ENCODE peak calls at places on chromosome 14, in six cellular contexts. One of them, this sample, is unnamed. For H3K4me1, the result is how much of the 10 kb centered on the place peaks cover.

GRCh38 chr14:105582639-105583038 is 56.3 kb downstream of the TMEM121 start:
- DNase-seq in fibroblast of lung: no peak
- DNase-seq in colonic mucosa: no peak
- DNase-seq in cardiac muscle cell: no peak
- DNase-seq in stomach: no peak
- DNase-seq in tibial artery: no peak
- DNase-seq in this sample: no peak

GRCh38 chr14:61466249-61466904 is 145.0 kb downstream of the PRKCH start:
- DNase-seq in stomach: no peak
- DNase-seq in colonic mucosa: peak
- DNase-seq in tibial artery: peak
- DNase-seq in fibroblast of lung: peak
- DNase-seq in cardiac muscle cell: peak
- DNase-seq in this sample: no peak

GRCh38 chr14:29928342-29928640 is 644 bp upstream of the PRKD1 start:
- DNase-seq in cardiac muscle cell: peak
- DNase-seq in stomach: no peak
- DNase-seq in fibroblast of lung: no peak
- DNase-seq in colonic mucosa: no peak
- DNase-seq in tibial artery: no peak
- DNase-seq in this sample: no peak

GRCh38 chr14:74601982-74602381 is 10.1 kb downstream of the LTBP2 start:
- DNase-seq in colonic mucosa: no peak
- DNase-seq in cardiac muscle cell: peak
- DNase-seq in fibroblast of lung: no peak
- DNase-seq in stomach: no peak
- DNase-seq in tibial artery: no peak
- DNase-seq in this sample: no peak

GRCh38 chr14:60090864-60091519 is 731 bp upstream of the PCNX4 start:
- DNase-seq in cardiac muscle cell: peak
- DNase-seq in stomach: peak
- DNase-seq in fibroblast of lung: peak
- DNase-seq in tibial artery: peak
- DNase-seq in colonic mucosa: peak
- DNase-seq in this sample: peak

GRCh38 chr14:93720981-93721483 is 67.3 kb downstream of the PRIMA1 start:
- DNase-seq in fibroblast of lung: no peak
- DNase-seq in cardiac muscle cell: no peak
- DNase-seq in stomach: no peak
- DNase-seq in colonic mucosa: no peak
- DNase-seq in tibial artery: peak
- DNase-seq in this sample: no peak

GRCh38 chr14:90715993-90716392 is 100.2 kb downstream of the TTC7B start:
- DNase-seq in stomach: no peak
- DNase-seq in colonic mucosa: no peak
- DNase-seq in cardiac muscle cell: no peak
- DNase-seq in fibroblast of lung: no peak
- DNase-seq in tibial artery: no peak
- DNase-seq in this sample: no peak

GRCh38 chr14:22895402-22895801 is 12.4 kb downstream of the REM2 start:
- DNase-seq in fibroblast of lung: no peak
- DNase-seq in cardiac muscle cell: no peak
- DNase-seq in stomach: no peak
- DNase-seq in colonic mucosa: no peak
- DNase-seq in tibial artery: peak
- DNase-seq in this sample: no peak

GRCh38 chr14:25111061-25111601 is 61.2 kb upstream of the STXBP6 start:
- DNase-seq in stomach: peak
- DNase-seq in colonic mucosa: no peak
- DNase-seq in tibial artery: no peak
- DNase-seq in cardiac muscle cell: no peak
- DNase-seq in fibroblast of lung: peak
- DNase-seq in this sample: no peak

GRCh38 chr14:90091393-90091792 is 29.6 kb downstream of the KCNK13 start:
- DNase-seq in stomach: no peak
- DNase-seq in tibial artery: no peak
- DNase-seq in fibroblast of lung: peak
- DNase-seq in cardiac muscle cell: no peak
- DNase-seq in colonic mucosa: no peak
- DNase-seq in this sample: no peak

GRCh38 chr14:80798878-80799277 is 142.7 kb downstream of the CEP128 start:
- DNase-seq in fibroblast of lung: no peak
- DNase-seq in tibial artery: no peak
- DNase-seq in cardiac muscle cell: no peak
- DNase-seq in stomach: no peak
- DNase-seq in colonic mucosa: no peak
- DNase-seq in this sample: no peak

GRCh38 chr14:58629273-58629672 is 8.5 kb upstream of the DACT1 start:
- DNase-seq in tibial artery: no peak
- DNase-seq in fibroblast of lung: no peak
- DNase-seq in stomach: no peak
- DNase-seq in colonic mucosa: no peak
- DNase-seq in cardiac muscle cell: no peak
- DNase-seq in this sample: no peak

GRCh38 chr14:94028450-94028826 is 2.3 kb downstream of the OTUB2 start:
- DNase-seq in cardiac muscle cell: no peak
- DNase-seq in tibial artery: no peak
- DNase-seq in stomach: no peak
- DNase-seq in colonic mucosa: no peak
- DNase-seq in fibroblast of lung: peak
- DNase-seq in this sample: no peak

GRCh38 chr14:62138593-62138992 is 376.4 kb downstream of the SNAPC1 start:
- DNase-seq in cardiac muscle cell: peak
- DNase-seq in colonic mucosa: no peak
- DNase-seq in stomach: no peak
- DNase-seq in tibial artery: no peak
- DNase-seq in fibroblast of lung: peak
- DNase-seq in this sample: no peak

GRCh38 chr14:25658988-25659387 is 609.0 kb upstream of the STXBP6 start:
- DNase-seq in cardiac muscle cell: no peak
- DNase-seq in fibroblast of lung: no peak
- DNase-seq in tibial artery: no peak
- DNase-seq in stomach: no peak
- DNase-seq in colonic mucosa: no peak
- DNase-seq in this sample: no peak

GRCh38 chr14:74698471-74698870 is 14.4 kb downstream of the AREL1 start:
- DNase-seq in fibroblast of lung: no peak
- DNase-seq in stomach: no peak
- DNase-seq in cardiac muscle cell: no peak
- DNase-seq in colonic mucosa: no peak
- DNase-seq in tibial artery: no peak
- DNase-seq in this sample: no peak

GRCh38 chr14:51298895-51299294 is 58.8 kb downstream of the TMX1 start:
- DNase-seq in cardiac muscle cell: no peak
- DNase-seq in fibroblast of lung: peak
- DNase-seq in tibial artery: no peak
- DNase-seq in stomach: no peak
- DNase-seq in colonic mucosa: no peak
- DNase-seq in this sample: no peak

GRCh38 chr14:24630872-24631477 is 3.0 kb downstream of the GZMB start:
- DNase-seq in tibial artery: no peak
- DNase-seq in cardiac muscle cell: no peak
- DNase-seq in stomach: peak
- DNase-seq in colonic mucosa: no peak
- DNase-seq in fibroblast of lung: no peak
- DNase-seq in this sample: no peak

DNA sequence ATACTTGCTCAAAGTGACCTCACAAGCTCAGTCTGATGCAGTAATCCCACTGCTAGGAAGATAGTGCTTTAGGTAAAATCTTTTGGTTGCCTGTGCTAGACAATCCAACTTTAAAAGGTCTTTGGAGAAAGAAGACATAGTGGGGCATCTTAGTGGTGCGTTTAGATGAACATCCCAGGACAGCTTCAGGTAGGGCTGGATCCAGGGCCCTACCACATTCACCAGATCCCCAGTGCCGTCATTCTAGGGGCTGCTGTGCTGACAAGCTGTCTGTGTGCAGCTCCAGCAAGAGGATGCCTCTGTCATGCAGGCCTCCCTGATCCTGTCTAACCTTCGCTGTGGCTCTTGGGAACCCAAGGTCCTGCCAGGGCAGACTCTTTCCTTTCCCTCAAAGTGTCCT is 100.7 kb upstream of the EIF5 start:
- DNase-seq in stomach: no peak
- DNase-seq in colonic mucosa: no peak
- DNase-seq in tibial artery: peak
- DNase-seq in cardiac muscle cell: no peak
- DNase-seq in fibroblast of lung: no peak
- DNase-seq in this sample: no peak
- H3K4me3 ChIP-seq in stomach: no peak
- H3K4me3 ChIP-seq in colonic mucosa: no peak
- H3K4me3 ChIP-seq in tibial artery: no peak
- H3K4me3 ChIP-seq in cardiac muscle cell: no peak
- H3K4me3 ChIP-seq in fibroblast of lung: no peak
- H3K4me3 ChIP-seq in this sample: no peak

GRCh38 chr14:99643343-99643742 is 1.6 kb upstream of the HHIPL1 start:
- DNase-seq in cardiac muscle cell: no peak
- DNase-seq in colonic mucosa: no peak
- DNase-seq in fibroblast of lung: no peak
- DNase-seq in tibial artery: no peak
- DNase-seq in stomach: no peak
- DNase-seq in this sample: no peak

GRCh38 chr14:99647407-99647806 is 2.5 kb downstream of the HHIPL1 start:
- DNase-seq in colonic mucosa: no peak
- DNase-seq in fibroblast of lung: peak
- DNase-seq in stomach: no peak
- DNase-seq in tibial artery: no peak
- DNase-seq in cardiac muscle cell: no peak
- DNase-seq in this sample: no peak

GRCh38 chr14:99644035-99644587 is 818 bp upstream of the HHIPL1 start:
- DNase-seq in tibial artery: no peak
- DNase-seq in fibroblast of lung: no peak
- DNase-seq in cardiac muscle cell: no peak
- DNase-seq in colonic mucosa: no peak
- DNase-seq in stomach: no peak
- DNase-seq in this sample: no peak

GRCh38 chr14:99645545-99646505 is 896 bp downstream of the HHIPL1 start:
- DNase-seq in stomach: no peak
- DNase-seq in tibial artery: no peak
- DNase-seq in colonic mucosa: no peak
- DNase-seq in cardiac muscle cell: no peak
- DNase-seq in fibroblast of lung: no peak
- DNase-seq in this sample: no peak

DNA sequence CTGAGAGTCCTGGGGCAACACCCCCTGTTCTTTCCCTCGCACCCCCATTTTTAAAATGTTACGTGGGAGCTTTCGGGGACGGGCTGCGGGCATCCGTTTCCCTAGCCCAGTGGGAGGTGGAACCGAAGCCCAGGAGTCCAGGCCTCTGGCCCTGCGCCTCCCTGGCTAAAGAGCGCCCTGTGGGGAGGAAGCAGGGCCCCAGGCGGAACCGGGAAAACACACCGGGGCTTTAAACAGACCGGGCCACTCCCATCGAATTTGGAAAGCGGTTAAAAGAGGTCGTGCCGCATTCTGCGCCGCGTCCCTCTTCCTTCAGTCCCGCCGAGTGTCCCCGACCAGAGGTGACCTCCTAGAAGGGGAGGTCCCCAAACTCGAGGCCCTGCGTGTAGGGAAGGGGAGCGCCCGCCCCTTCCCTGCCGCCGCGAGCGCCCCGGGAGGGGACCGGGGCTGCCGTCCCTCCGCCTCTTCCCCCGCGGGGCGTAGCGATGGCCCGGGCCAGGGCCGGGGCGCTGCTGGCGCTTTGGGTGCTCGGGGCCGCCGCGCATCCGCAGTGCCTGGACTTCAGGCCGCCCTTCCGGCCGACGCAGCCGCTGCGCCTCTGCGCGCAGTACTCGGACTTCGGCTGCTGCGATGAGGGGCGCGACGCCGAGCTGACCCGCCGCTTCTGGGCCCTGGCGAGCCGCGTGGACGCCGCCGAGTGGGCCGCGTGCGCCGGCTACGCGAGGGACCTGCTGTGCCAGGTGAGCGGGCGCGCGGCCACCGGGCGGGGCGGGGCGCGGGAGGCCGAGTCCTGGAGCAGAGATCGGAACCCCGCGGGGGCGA is at the start of gene HHIPL1:
- DNase-seq in fibroblast of lung: peak
- DNase-seq in stomach: no peak
- DNase-seq in tibial artery: no peak
- DNase-seq in cardiac muscle cell: peak
- DNase-seq in colonic mucosa: no peak
- DNase-seq in this sample: no peak
- H3K27ac ChIP-seq in fibroblast of lung: no peak
- H3K27ac ChIP-seq in stomach: no peak
- H3K27ac ChIP-seq in tibial artery: no peak
- H3K27ac ChIP-seq in cardiac muscle cell: no peak
- H3K27ac ChIP-seq in colonic mucosa: no peak
- H3K27ac ChIP-seq in this sample: no peak

GRCh38 chr14:39140170-39140569 is 26.0 kb downstream of the GEMIN2 start:
- DNase-seq in stomach: no peak
- DNase-seq in colonic mucosa: no peak
- DNase-seq in fibroblast of lung: no peak
- DNase-seq in cardiac muscle cell: no peak
- DNase-seq in tibial artery: no peak
- DNase-seq in this sample: no peak
- H3K4me1 ChIP-seq in stomach: under half
- H3K4me1 ChIP-seq in colonic mucosa: under half
- H3K4me1 ChIP-seq in fibroblast of lung: under half
- H3K4me1 ChIP-seq in cardiac muscle cell: under half
- H3K4me1 ChIP-seq in tibial artery: under half
- H3K4me1 ChIP-seq in this sample: under half

GRCh38 chr14:101813833-101814232 is 52.3 kb downstream of the PPP2R5C start:
- DNase-seq in cardiac muscle cell: no peak
- DNase-seq in tibial artery: no peak
- DNase-seq in stomach: no peak
- DNase-seq in colonic mucosa: no peak
- DNase-seq in fibroblast of lung: no peak
- DNase-seq in this sample: no peak
- H3K4me3 ChIP-seq in cardiac muscle cell: no peak
- H3K4me3 ChIP-seq in tibial artery: no peak
- H3K4me3 ChIP-seq in stomach: no peak
- H3K4me3 ChIP-seq in colonic mucosa: no peak
- H3K4me3 ChIP-seq in fibroblast of lung: no peak
- H3K4me3 ChIP-seq in this sample: peak

DNA sequence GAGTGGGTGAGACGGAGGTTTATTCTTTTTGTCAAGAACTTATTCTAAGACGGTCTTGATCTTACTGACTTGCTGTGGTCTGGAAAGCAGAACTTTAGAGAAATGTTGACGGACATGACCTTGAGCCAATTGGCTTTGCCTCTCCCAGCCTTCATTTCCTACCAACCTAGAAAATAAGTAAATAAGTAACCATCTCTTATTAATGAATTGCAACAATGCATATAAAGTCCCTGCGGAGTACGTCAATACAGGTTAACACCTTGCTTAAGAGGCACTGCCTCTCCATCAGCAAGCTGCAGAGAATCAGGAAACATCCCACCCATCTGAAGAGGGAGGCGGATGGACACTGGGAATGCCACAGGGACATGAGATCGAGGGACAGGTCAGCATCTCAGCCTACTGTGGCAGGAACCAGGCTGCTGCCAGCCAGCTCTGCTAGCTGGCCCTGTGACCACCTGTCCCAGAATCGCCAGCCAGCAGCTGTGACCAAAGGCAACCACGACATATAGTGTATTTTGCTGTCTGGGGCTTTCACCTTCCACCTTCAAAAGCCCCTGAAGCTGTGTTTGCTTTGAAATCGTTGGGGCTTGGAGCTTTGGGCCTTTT is 208.3 kb downstream of the BCL11B start:
- DNase-seq in cardiac muscle cell: no peak
- DNase-seq in stomach: no peak
- DNase-seq in tibial artery: no peak
- DNase-seq in colonic mucosa: no peak
- DNase-seq in fibroblast of lung: no peak
- DNase-seq in this sample: no peak
- H3K27ac ChIP-seq in cardiac muscle cell: no peak
- H3K27ac ChIP-seq in stomach: no peak
- H3K27ac ChIP-seq in tibial artery: no peak
- H3K27ac ChIP-seq in colonic mucosa: no peak
- H3K27ac ChIP-seq in fibroblast of lung: no peak
- H3K27ac ChIP-seq in this sample: no peak

This sample was measured in CD4-positive, CD25-positive, alpha-beta regulatory T cell.